ENCODE peak calls at places on chromosome 17, in five cellular contexts. Z is HepG2, S is GM12878, O is H1, G is A549. N is an unnamed sample.

GRCh38 chr17:59287887-59288286 is 43.6 kb upstream of the YPEL2 start:
- DNase-seq in Z (no peak), S (no peak), O (no peak), G (no peak), N (no peak)

GRCh38 chr17:44192750-44193149 is 6.0 kb downstream of the TMUB2 start:
- DNase-seq in Z (no peak), S (no peak), O (no peak), G (no peak), N (no peak)

GRCh38 chr17:56029980-56030624 is 123.2 kb upstream of the ANKFN1 start:
- DNase-seq in Z (no peak), S (no peak), O (no peak), G (no peak), N (no peak)

GRCh38 chr17:76927982-76928381 is 59.8 kb downstream of the MGAT5B start:
- DNase-seq in Z (no peak), S (no peak), O (no peak), G (no peak), N (no peak)

GRCh38 chr17:52724578-52724977 is 566.1 kb upstream of the CA10 start:
- DNase-seq in Z (no peak), S (no peak), O (no peak), G (no peak), N (no peak)

GRCh38 chr17:55576237-55576998 is 65.2 kb upstream of the SMIM36 start:
- DNase-seq in Z (peak), S (peak), O (no peak), G (peak), N (peak)

GRCh38 chr17:19713462-19713861 is 2.9 kb downstream of the SLC47A2 start:
- DNase-seq in Z (no peak), S (no peak), O (no peak), G (no peak), N (no peak)

GRCh38 chr17:30332057-30332542 is 1.8 kb downstream of the TMIGD1 start:
- DNase-seq in Z (peak), S (peak), O (no peak), G (no peak), N (no peak)

GRCh38 chr17:3738562-3739295 is 15.0 kb downstream of the HASPIN start:
- DNase-seq in Z (no peak), S (no peak), O (no peak), G (no peak), N (peak)

GRCh38 chr17:45221081-45221996 is at the start of gene FMNL1:
- DNase-seq in Z (no peak), S (no peak), O (no peak), G (no peak), N (peak)

GRCh38 chr17:28313841-28314240 is 5.2 kb upstream of the TMEM97 start:
- DNase-seq in Z (no peak), S (no peak), O (no peak), G (no peak), N (no peak)

GRCh38 chr17:15947976-15948752 is 3.2 kb downstream of the ADORA2B start:
- DNase-seq in Z (no peak), S (no peak), O (no peak), G (no peak), N (no peak)

GRCh38 chr17:19386276-19386863 is 620 bp downstream of the MFAP4 start:
- DNase-seq in Z (no peak), S (no peak), O (no peak), G (peak), N (no peak)

GRCh38 chr17:61000911-61001310 is 323.3 kb downstream of the BCAS3 start:
- DNase-seq in Z (peak), S (no peak), O (no peak), G (no peak), N (peak)

GRCh38 chr17:43416998-43417891 is 18.5 kb downstream of the ARL4D start:
- DNase-seq in Z (no peak), S (no peak), O (no peak), G (no peak), N (no peak)

GRCh38 chr17:40327735-40328385 is 18.9 kb downstream of the RARA start:
- DNase-seq in Z (no peak), S (no peak), O (no peak), G (no peak), N (no peak)

GRCh38 chr17:2057130-2057713 is 2.3 kb downstream of the HIC1 start:
- DNase-seq in Z (no peak), S (no peak), O (no peak), G (no peak), N (no peak)

GRCh38 chr17:42559076-42559475 is 2.9 kb upstream of the COASY start:
- DNase-seq in Z (no peak), S (no peak), O (no peak), G (no peak), N (no peak)

GRCh38 chr17:29180051-29180787 is at the start of gene MYO18A:
- DNase-seq in Z (peak), S (no peak), O (peak), G (peak), N (peak)

GRCh38 chr17:72118588-72119279 is 2.1 kb upstream of the SOX9 start:
- DNase-seq in Z (peak), S (peak), O (no peak), G (peak), N (peak)

GRCh38 chr17:58307468-58308172 is 21.0 kb downstream of the TSPOAP1 start:
- DNase-seq in Z (no peak), S (no peak), O (no peak), G (no peak), N (no peak)

GRCh38 chr17:30222741-30223175 is 12.7 kb downstream of the SLC6A4 start:
- DNase-seq in Z (peak), S (no peak), O (no peak), G (no peak), N (no peak)

GRCh38 chr17:79960788-79961522 is 74.7 kb downstream of the TBC1D16 start:
- DNase-seq in Z (no peak), S (no peak), O (no peak), G (no peak), N (no peak)

GRCh38 chr17:79038545-79039135 is 14.7 kb downstream of the C1QTNF1 start:
- DNase-seq in Z (no peak), S (no peak), O (no peak), G (peak), N (no peak)

GRCh38 chr17:56819431-56820145 is 14.1 kb downstream of the C17orf67 start:
- DNase-seq in Z (peak), S (peak), O (peak), G (peak), N (peak)

GRCh38 chr17:17712268-17712924 is 31.1 kb downstream of the RAI1 start:
- DNase-seq in Z (no peak), S (peak), O (no peak), G (no peak), N (no peak)

GRCh38 chr17:32854834-32855389 is 22.0 kb downstream of the MYO1D start:
- DNase-seq in Z (no peak), S (no peak), O (no peak), G (no peak), N (no peak)

GRCh38 chr17:1005361-1005946 is 8.5 kb downstream of the TIMM22 start:
- DNase-seq in Z (no peak), S (no peak), O (no peak), G (no peak), N (no peak)

GRCh38 chr17:14508156-14508555 is 207.3 kb downstream of the HS3ST3B1 start:
- DNase-seq in Z (no peak), S (no peak), O (no peak), G (no peak), N (no peak)
- TF ChIP-seq CEBPB in Z (no peak), S (no peak), O (no peak), G (no peak), N (no peak)

GRCh38 chr17:74529243-74529642 is 2.0 kb downstream of the CD300LB start:
- DNase-seq in Z (no peak), S (no peak), O (no peak), G (no peak), N (no peak)

GRCh38 chr17:74528491-74529199 is 2.6 kb downstream of the CD300LB start:
- DNase-seq in Z (no peak), S (peak), O (no peak), G (no peak), N (no peak)

GRCh38 chr17:74530751-74531150 is 524 bp downstream of the CD300LB start:
- DNase-seq in Z (no peak), S (no peak), O (no peak), G (no peak), N (no peak)

GRCh38 chr17:74531231-74531761 is at the start of gene CD300LB:
- DNase-seq in Z (no peak), S (no peak), O (no peak), G (no peak), N (no peak)

DNA sequence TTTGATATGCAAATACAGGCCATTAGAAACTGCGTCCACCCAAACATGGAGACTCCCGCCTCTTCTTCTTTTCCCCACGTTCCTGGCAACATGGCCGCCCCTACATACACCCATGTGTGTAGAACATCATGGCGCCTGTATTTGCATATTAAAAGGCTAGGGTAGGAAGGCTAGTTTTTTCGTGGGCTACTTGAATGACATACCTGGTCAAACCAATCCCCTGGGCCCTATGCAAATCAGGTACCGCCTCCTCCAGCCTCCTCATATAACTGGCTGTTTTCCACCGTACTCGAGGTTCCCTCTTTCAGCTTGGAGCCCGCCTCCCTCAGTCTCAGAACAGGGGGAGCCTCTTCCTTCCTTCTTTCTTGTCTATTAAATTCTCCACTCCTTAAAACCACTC is 840 bp upstream of the CD300LB start:
- DNase-seq in Z (no peak), S (no peak), O (peak), G (no peak), N (no peak)
- TF ChIP-seq HDAC2 in Z (no peak), S (no peak), O (no peak), G (no peak), N (no peak)

DNA sequence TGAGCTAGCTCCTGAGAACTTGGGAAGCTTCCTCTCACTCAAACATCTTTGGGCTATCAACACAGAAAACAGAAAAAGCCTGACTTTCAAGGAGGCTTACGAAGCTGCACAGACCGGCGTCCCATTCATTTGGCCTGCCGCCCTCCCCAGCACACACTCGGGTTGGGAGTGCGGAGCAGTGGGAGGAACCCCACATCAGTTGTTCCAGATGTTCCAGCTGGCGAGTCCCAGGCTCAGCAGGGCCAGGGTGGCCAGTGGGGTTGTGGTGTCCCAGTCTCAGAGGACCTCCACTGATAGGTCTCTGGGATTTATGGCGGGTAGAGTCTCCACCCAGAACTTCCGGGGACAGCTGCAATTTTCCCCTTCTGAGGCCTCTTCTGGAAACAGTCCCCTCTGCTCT is 43.1 kb upstream of the DLX4 start:
- DNase-seq in Z (no peak), S (no peak), O (no peak), G (no peak), N (no peak)
- TF ChIP-seq CEBPB in Z (no peak), S (no peak), O (no peak), G (no peak), N (no peak)

DNA sequence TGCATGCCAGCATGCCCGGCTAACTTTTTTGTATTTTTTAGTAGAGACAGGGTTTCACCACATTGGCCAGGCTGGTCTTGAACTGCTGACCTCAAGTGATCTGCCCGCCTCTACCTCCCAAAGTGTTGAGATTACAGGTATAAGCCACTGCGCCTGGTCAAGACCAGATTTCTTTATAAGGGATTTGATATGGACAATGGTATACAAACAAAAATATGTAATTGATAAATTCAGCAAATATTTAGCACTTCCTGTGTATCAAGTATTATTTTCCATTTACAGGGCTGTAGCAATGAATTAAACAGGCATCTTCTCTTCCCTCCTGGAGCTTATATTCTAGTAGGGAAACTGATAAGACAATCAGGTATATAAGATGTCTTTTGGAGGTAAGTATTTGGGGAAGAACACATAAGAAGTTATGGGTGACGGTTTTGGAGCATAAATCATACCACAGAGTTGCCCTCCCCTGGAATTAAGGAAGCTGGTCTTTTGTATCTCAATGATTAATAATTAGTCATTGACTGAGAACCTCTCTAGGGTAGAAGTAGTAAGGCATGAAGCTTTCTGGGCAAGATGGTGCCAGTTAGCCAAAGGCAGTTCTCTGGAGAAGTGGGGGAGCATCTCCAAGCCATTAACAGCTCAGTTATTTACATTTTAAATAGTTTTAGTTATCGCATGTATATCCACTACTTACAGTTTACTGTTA is 35.8 kb downstream of the TANC2 start:
- DNase-seq in Z (no peak), S (no peak), O (no peak), G (no peak), N (no peak)
- TF ChIP-seq HDAC2 in Z (no peak), S (no peak), O (no peak), G (no peak), N (no peak)

GRCh38 chr17:69508814-69509213 is 94.3 kb downstream of the MAP2K6 start:
- DNase-seq in Z (no peak), S (no peak), O (no peak), G (no peak), N (no peak)

GRCh38 chr17:69502488-69502887 is 88.0 kb downstream of the MAP2K6 start:
- DNase-seq in Z (no peak), S (no peak), O (no peak), G (no peak), N (no peak)

GRCh38 chr17:69503711-69504110 is 89.2 kb downstream of the MAP2K6 start:
- DNase-seq in Z (no peak), S (peak), O (no peak), G (no peak), N (no peak)

GRCh38 chr17:69506489-69506888 is 92.0 kb downstream of the MAP2K6 start:
- DNase-seq in Z (peak), S (no peak), O (no peak), G (peak), N (no peak)

GRCh38 chr17:69505740-69506139 is 91.2 kb downstream of the MAP2K6 start:
- DNase-seq in Z (no peak), S (no peak), O (no peak), G (no peak), N (no peak)
- TF ChIP-seq CEBPB in Z (no peak), S (no peak), O (no peak), G (no peak), N (no peak)

DNA sequence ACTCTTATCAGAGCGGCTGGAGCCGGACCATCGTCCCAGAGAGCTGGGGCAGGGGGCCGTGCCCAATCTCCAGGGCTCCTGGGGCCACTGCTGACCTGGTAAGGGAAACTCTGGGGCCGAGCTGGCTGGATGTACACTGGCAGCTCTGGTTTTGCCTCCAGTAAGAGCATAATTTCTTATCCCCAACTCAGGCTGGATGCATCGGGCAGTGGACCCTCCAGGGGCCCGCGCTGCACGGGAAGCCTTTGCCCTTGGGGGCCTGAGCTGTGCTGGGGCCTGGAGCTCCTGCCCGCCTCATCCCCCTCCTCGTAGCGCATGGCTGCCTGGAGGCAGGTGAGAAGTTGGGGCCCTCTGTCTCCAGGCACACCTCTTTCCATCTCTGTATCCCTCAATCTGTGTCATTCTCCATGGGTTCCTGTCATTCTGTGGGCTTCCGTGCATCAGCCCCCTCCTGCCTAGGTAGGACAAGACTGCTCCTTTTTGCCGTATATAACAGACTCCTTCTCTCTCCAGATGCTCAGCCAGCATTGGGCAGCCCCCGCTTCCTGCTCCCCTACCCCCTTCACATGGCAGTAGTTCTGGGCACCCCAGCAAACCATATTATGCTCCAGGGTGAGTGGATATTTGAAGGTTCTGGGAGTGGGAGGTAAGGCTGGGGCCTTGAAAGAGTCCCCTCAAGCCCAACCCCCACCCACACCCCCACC is 9.4 kb upstream of the TMEM88 start:
- DNase-seq in Z (no peak), S (no peak), O (no peak), G (no peak), N (no peak)
- TF ChIP-seq HDAC2 in Z (no peak), S (no peak), O (no peak), G (no peak), N (no peak)

GRCh38 chr17:38440614-38441397 is 12.5 kb downstream of the ARHGAP23 start:
- DNase-seq in Z (no peak), S (no peak), O (peak), G (no peak), N (no peak)
- TF ChIP-seq CEBPB in Z (no peak), S (no peak), O (peak), G (no peak), N (no peak)

N was measured in K562.